ENCODE peak calls at places on chromosomes 13 and 19, in six cellular contexts. One of them, this sample, is unnamed.

GRCh38 chr19:55253842-55254624 is 4.8 kb downstream of the PPP6R1 start:
- DNase-seq in Kasumi-1: peak; percentile 96
- DNase-seq in GM03348: no peak
- DNase-seq in head of caudate nucleus: no peak
- DNase-seq in effector memory CD4-positive, alpha-beta T cell: peak; percentile 63
- DNase-seq in islet precursor cell: no peak
- DNase-seq in this sample: no peak

GRCh38 chr19:19111138-19111835 is 27.0 kb downstream of the TMEM161A start:
- DNase-seq in Kasumi-1: no peak
- DNase-seq in GM03348: no peak
- DNase-seq in head of caudate nucleus: no peak
- DNase-seq in effector memory CD4-positive, alpha-beta T cell: no peak
- DNase-seq in islet precursor cell: no peak
- DNase-seq in this sample: no peak

GRCh38 chr13:72823081-72823480 is 41.1 kb downstream of the PIBF1 start:
- DNase-seq in Kasumi-1: no peak
- DNase-seq in GM03348: no peak
- DNase-seq in head of caudate nucleus: no peak
- DNase-seq in effector memory CD4-positive, alpha-beta T cell: no peak
- DNase-seq in islet precursor cell: no peak
- DNase-seq in this sample: no peak

GRCh38 chr13:51645154-51645650 is 60.9 kb downstream of the WDFY2 start:
- DNase-seq in Kasumi-1: peak; percentile 74
- DNase-seq in GM03348: peak; percentile 68
- DNase-seq in head of caudate nucleus: no peak
- DNase-seq in effector memory CD4-positive, alpha-beta T cell: peak; percentile 39
- DNase-seq in islet precursor cell: no peak
- DNase-seq in this sample: peak; percentile 40

GRCh38 chr13:80259159-80259558 is 81.8 kb downstream of the SPRY2 start:
- DNase-seq in Kasumi-1: no peak
- DNase-seq in GM03348: no peak
- DNase-seq in head of caudate nucleus: no peak
- DNase-seq in effector memory CD4-positive, alpha-beta T cell: no peak
- DNase-seq in islet precursor cell: no peak
- DNase-seq in this sample: no peak

GRCh38 chr13:74134777-74135305 is 637 bp upstream of the KLF12 start:
- DNase-seq in Kasumi-1: no peak
- DNase-seq in GM03348: peak; percentile 77
- DNase-seq in head of caudate nucleus: no peak
- DNase-seq in effector memory CD4-positive, alpha-beta T cell: peak; percentile 65
- DNase-seq in islet precursor cell: peak; percentile 76
- DNase-seq in this sample: peak; percentile 72

GRCh38 chr19:48614436-48615144 is at the start of gene FAM83E:
- DNase-seq in Kasumi-1: no peak
- DNase-seq in GM03348: no peak
- DNase-seq in head of caudate nucleus: no peak
- DNase-seq in effector memory CD4-positive, alpha-beta T cell: no peak
- DNase-seq in islet precursor cell: peak; percentile 71
- DNase-seq in this sample: no peak

GRCh38 chr19:41324921-41325639 is 15.1 kb downstream of the CCDC97 start:
- DNase-seq in Kasumi-1: no peak
- DNase-seq in GM03348: peak; percentile 84
- DNase-seq in head of caudate nucleus: no peak
- DNase-seq in effector memory CD4-positive, alpha-beta T cell: no peak
- DNase-seq in islet precursor cell: peak; percentile 99
- DNase-seq in this sample: no peak

GRCh38 chr13:79566118-79566517 is 85.2 kb downstream of the NDFIP2 start:
- DNase-seq in Kasumi-1: no peak
- DNase-seq in GM03348: no peak
- DNase-seq in head of caudate nucleus: no peak
- DNase-seq in effector memory CD4-positive, alpha-beta T cell: no peak
- DNase-seq in islet precursor cell: no peak
- DNase-seq in this sample: no peak

GRCh38 chr13:75643182-75643581 is 7.1 kb downstream of the LMO7 start:
- DNase-seq in Kasumi-1: no peak
- DNase-seq in GM03348: no peak
- DNase-seq in head of caudate nucleus: no peak
- DNase-seq in effector memory CD4-positive, alpha-beta T cell: no peak
- DNase-seq in islet precursor cell: no peak
- DNase-seq in this sample: no peak

GRCh38 chr19:32359581-32359980 is 14.2 kb downstream of the ZNF507 start:
- DNase-seq in Kasumi-1: no peak
- DNase-seq in GM03348: no peak
- DNase-seq in head of caudate nucleus: no peak
- DNase-seq in effector memory CD4-positive, alpha-beta T cell: no peak
- DNase-seq in islet precursor cell: no peak
- DNase-seq in this sample: no peak

GRCh38 chr13:31012285-31013024 is 80.0 kb downstream of the TEX26 start:
- DNase-seq in Kasumi-1: peak; percentile 0
- DNase-seq in GM03348: peak; percentile 74
- DNase-seq in head of caudate nucleus: no peak
- DNase-seq in effector memory CD4-positive, alpha-beta T cell: no peak
- DNase-seq in islet precursor cell: peak; percentile 63
- DNase-seq in this sample: no peak

GRCh38 chr13:36026556-36026955 is 104.6 kb downstream of the DCLK1 start:
- DNase-seq in Kasumi-1: no peak
- DNase-seq in GM03348: no peak
- DNase-seq in head of caudate nucleus: no peak
- DNase-seq in effector memory CD4-positive, alpha-beta T cell: no peak
- DNase-seq in islet precursor cell: no peak
- DNase-seq in this sample: no peak

GRCh38 chr13:41751277-41751676 is 209.6 kb downstream of the VWA8 start:
- DNase-seq in Kasumi-1: no peak
- DNase-seq in GM03348: peak; percentile 62
- DNase-seq in head of caudate nucleus: no peak
- DNase-seq in effector memory CD4-positive, alpha-beta T cell: no peak
- DNase-seq in islet precursor cell: no peak
- DNase-seq in this sample: no peak

GRCh38 chr13:96650301-96650886 is 343.9 kb downstream of the OXGR1 start:
- DNase-seq in Kasumi-1: no peak
- DNase-seq in GM03348: no peak
- DNase-seq in head of caudate nucleus: no peak
- DNase-seq in effector memory CD4-positive, alpha-beta T cell: no peak
- DNase-seq in islet precursor cell: no peak
- DNase-seq in this sample: no peak

GRCh38 chr13:52393572-52394357 is 12.2 kb downstream of the THSD1 start:
- DNase-seq in Kasumi-1: no peak
- DNase-seq in GM03348: no peak
- DNase-seq in head of caudate nucleus: no peak
- DNase-seq in effector memory CD4-positive, alpha-beta T cell: no peak
- DNase-seq in islet precursor cell: no peak
- DNase-seq in this sample: no peak

GRCh38 chr13:43300817-43301216 is 277.4 kb downstream of the DNAJC15 start:
- DNase-seq in Kasumi-1: no peak
- DNase-seq in GM03348: peak; percentile 67
- DNase-seq in head of caudate nucleus: no peak
- DNase-seq in effector memory CD4-positive, alpha-beta T cell: no peak
- DNase-seq in islet precursor cell: no peak
- DNase-seq in this sample: no peak

GRCh38 chr13:44355643-44356042 is 18.0 kb upstream of the SERP2 start:
- DNase-seq in Kasumi-1: no peak
- DNase-seq in GM03348: no peak
- DNase-seq in head of caudate nucleus: no peak
- DNase-seq in effector memory CD4-positive, alpha-beta T cell: no peak
- DNase-seq in islet precursor cell: no peak
- DNase-seq in this sample: no peak

GRCh38 chr13:113489549-113490495 is 689 bp downstream of the DCUN1D2 start:
- DNase-seq in Kasumi-1: peak; percentile 54
- DNase-seq in GM03348: peak; percentile 74
- DNase-seq in head of caudate nucleus: peak; percentile 44
- DNase-seq in effector memory CD4-positive, alpha-beta T cell: peak; percentile 4
- DNase-seq in islet precursor cell: no peak
- DNase-seq in this sample: no peak

GRCh38 chr19:40623403-40624239 is 22.5 kb downstream of the LTBP4 start:
- DNase-seq in Kasumi-1: no peak
- DNase-seq in GM03348: no peak
- DNase-seq in head of caudate nucleus: no peak
- DNase-seq in effector memory CD4-positive, alpha-beta T cell: no peak
- DNase-seq in islet precursor cell: peak; percentile 98
- DNase-seq in this sample: no peak

GRCh38 chr19:19597809-19598306 is 20.6 kb downstream of the PBX4 start:
- DNase-seq in Kasumi-1: no peak
- DNase-seq in GM03348: no peak
- DNase-seq in head of caudate nucleus: no peak
- DNase-seq in effector memory CD4-positive, alpha-beta T cell: peak; percentile 61
- DNase-seq in islet precursor cell: no peak
- DNase-seq in this sample: peak; percentile 43

This sample was measured in T-helper 17 cell.